ENCODE peak calls at places on chromosome 7, in ten cellular contexts. One of them, this sample, is unnamed.

GRCh38 chr7:157503229-157503628 is 166.4 kb downstream of the DNAJB6 start:
- DNase-seq in foreskin fibroblast: no peak
- DNase-seq in NCI-H1092 treated with DMSO at 0.1 percent for 48 hours: no peak
- DNase-seq in HEK293T: no peak
- DNase-seq in endothelial cell: no peak
- DNase-seq in cerebellar cortex: no peak
- DNase-seq in IMR-90: no peak
- DNase-seq in activated T-cell treated with anti-CD3 and anti-CD28 coated beads for 1 hour: no peak
- DNase-seq in EL: no peak
- DNase-seq in activated CD4-positive, CD25-positive, alpha-beta regulatory T cell treated with anti-CD3 and anti-CD28 coated beads, Interleukin-2, amount 50 U/mL, for 72 hours: peak; percentile 21
- DNase-seq in this sample: no peak

GRCh38 chr7:80934286-80934685 is 15.4 kb upstream of the SEMA3C start:
- DNase-seq in HEK293T: no peak
- DNase-seq in endothelial cell: no peak
- DNase-seq in activated CD4-positive, CD25-positive, alpha-beta regulatory T cell treated with anti-CD3 and anti-CD28 coated beads, Interleukin-2, amount 50 U/mL, for 72 hours: no peak
- DNase-seq in EL: peak; percentile 28
- DNase-seq in IMR-90: peak; percentile 29
- DNase-seq in activated T-cell treated with anti-CD3 and anti-CD28 coated beads for 1 hour: no peak
- DNase-seq in NCI-H1092 treated with DMSO at 0.1 percent for 48 hours: no peak
- DNase-seq in cerebellar cortex: no peak
- DNase-seq in foreskin fibroblast: peak; percentile 57
- DNase-seq in this sample: no peak

GRCh38 chr7:27208998-27209397 is 9.1 kb upstream of the HOXA13 start:
- DNase-seq in activated T-cell treated with anti-CD3 and anti-CD28 coated beads for 1 hour: no peak
- DNase-seq in EL: no peak
- DNase-seq in activated CD4-positive, CD25-positive, alpha-beta regulatory T cell treated with anti-CD3 and anti-CD28 coated beads, Interleukin-2, amount 50 U/mL, for 72 hours: no peak
- DNase-seq in cerebellar cortex: no peak
- DNase-seq in NCI-H1092 treated with DMSO at 0.1 percent for 48 hours: no peak
- DNase-seq in HEK293T: no peak
- DNase-seq in IMR-90: no peak
- DNase-seq in foreskin fibroblast: no peak
- DNase-seq in endothelial cell: no peak
- DNase-seq in this sample: no peak

GRCh38 chr7:106094780-106095179 is 17.3 kb downstream of the SYPL1 start:
- DNase-seq in IMR-90: no peak
- DNase-seq in NCI-H1092 treated with DMSO at 0.1 percent for 48 hours: no peak
- DNase-seq in activated T-cell treated with anti-CD3 and anti-CD28 coated beads for 1 hour: no peak
- DNase-seq in EL: no peak
- DNase-seq in activated CD4-positive, CD25-positive, alpha-beta regulatory T cell treated with anti-CD3 and anti-CD28 coated beads, Interleukin-2, amount 50 U/mL, for 72 hours: no peak
- DNase-seq in cerebellar cortex: no peak
- DNase-seq in endothelial cell: no peak
- DNase-seq in HEK293T: no peak
- DNase-seq in foreskin fibroblast: no peak
- DNase-seq in this sample: no peak

GRCh38 chr7:112395893-112396292 is 54.4 kb upstream of the IFRD1 start:
- DNase-seq in EL: no peak
- DNase-seq in activated CD4-positive, CD25-positive, alpha-beta regulatory T cell treated with anti-CD3 and anti-CD28 coated beads, Interleukin-2, amount 50 U/mL, for 72 hours: no peak
- DNase-seq in HEK293T: no peak
- DNase-seq in foreskin fibroblast: no peak
- DNase-seq in endothelial cell: no peak
- DNase-seq in activated T-cell treated with anti-CD3 and anti-CD28 coated beads for 1 hour: no peak
- DNase-seq in cerebellar cortex: no peak
- DNase-seq in IMR-90: no peak
- DNase-seq in NCI-H1092 treated with DMSO at 0.1 percent for 48 hours: no peak
- DNase-seq in this sample: no peak

GRCh38 chr7:5773661-5774086 is 7.8 kb downstream of the RNF216 start:
- DNase-seq in EL: peak; percentile 97
- DNase-seq in NCI-H1092 treated with DMSO at 0.1 percent for 48 hours: no peak
- DNase-seq in activated T-cell treated with anti-CD3 and anti-CD28 coated beads for 1 hour: no peak
- DNase-seq in foreskin fibroblast: peak; percentile 87
- DNase-seq in IMR-90: peak; percentile 89
- DNase-seq in cerebellar cortex: no peak
- DNase-seq in HEK293T: no peak
- DNase-seq in activated CD4-positive, CD25-positive, alpha-beta regulatory T cell treated with anti-CD3 and anti-CD28 coated beads, Interleukin-2, amount 50 U/mL, for 72 hours: no peak
- DNase-seq in endothelial cell: no peak
- DNase-seq in this sample: no peak

GRCh38 chr7:156680281-156680680 is 39.7 kb downstream of the RNF32 start:
- DNase-seq in EL: no peak
- DNase-seq in endothelial cell: no peak
- DNase-seq in NCI-H1092 treated with DMSO at 0.1 percent for 48 hours: no peak
- DNase-seq in activated T-cell treated with anti-CD3 and anti-CD28 coated beads for 1 hour: no peak
- DNase-seq in cerebellar cortex: no peak
- DNase-seq in foreskin fibroblast: peak; percentile 14
- DNase-seq in HEK293T: no peak
- DNase-seq in IMR-90: peak; percentile 13
- DNase-seq in activated CD4-positive, CD25-positive, alpha-beta regulatory T cell treated with anti-CD3 and anti-CD28 coated beads, Interleukin-2, amount 50 U/mL, for 72 hours: no peak
- DNase-seq in this sample: no peak

GRCh38 chr7:24229481-24230226 is 54.3 kb upstream of the NPY start:
- DNase-seq in endothelial cell: no peak
- DNase-seq in IMR-90: no peak
- DNase-seq in NCI-H1092 treated with DMSO at 0.1 percent for 48 hours: no peak
- DNase-seq in activated T-cell treated with anti-CD3 and anti-CD28 coated beads for 1 hour: no peak
- DNase-seq in HEK293T: no peak
- DNase-seq in cerebellar cortex: no peak
- DNase-seq in activated CD4-positive, CD25-positive, alpha-beta regulatory T cell treated with anti-CD3 and anti-CD28 coated beads, Interleukin-2, amount 50 U/mL, for 72 hours: no peak
- DNase-seq in EL: no peak
- DNase-seq in foreskin fibroblast: no peak
- DNase-seq in this sample: no peak

GRCh38 chr7:124263232-124263827 is 230.5 kb upstream of the TMEM229A start:
- DNase-seq in endothelial cell: no peak
- DNase-seq in EL: peak; percentile 4
- DNase-seq in IMR-90: peak; percentile 54
- DNase-seq in HEK293T: no peak
- DNase-seq in activated T-cell treated with anti-CD3 and anti-CD28 coated beads for 1 hour: no peak
- DNase-seq in cerebellar cortex: no peak
- DNase-seq in foreskin fibroblast: no peak
- DNase-seq in activated CD4-positive, CD25-positive, alpha-beta regulatory T cell treated with anti-CD3 and anti-CD28 coated beads, Interleukin-2, amount 50 U/mL, for 72 hours: no peak
- DNase-seq in NCI-H1092 treated with DMSO at 0.1 percent for 48 hours: no peak
- DNase-seq in this sample: no peak

GRCh38 chr7:105827106-105827870 is 49.1 kb downstream of the ATXN7L1 start:
- DNase-seq in endothelial cell: no peak
- DNase-seq in activated T-cell treated with anti-CD3 and anti-CD28 coated beads for 1 hour: no peak
- DNase-seq in HEK293T: no peak
- DNase-seq in foreskin fibroblast: no peak
- DNase-seq in IMR-90: no peak
- DNase-seq in EL: no peak
- DNase-seq in cerebellar cortex: no peak
- DNase-seq in NCI-H1092 treated with DMSO at 0.1 percent for 48 hours: no peak
- DNase-seq in activated CD4-positive, CD25-positive, alpha-beta regulatory T cell treated with anti-CD3 and anti-CD28 coated beads, Interleukin-2, amount 50 U/mL, for 72 hours: no peak
- DNase-seq in this sample: no peak

This sample was measured in G401.